ENCODE peak calls at places on chromosomes 11 and 22, in nine cellular contexts. N, F, X, D, P, Z, E, V and M are unnamed samples.

GRCh38 chr11:22304337-22304961 is 33.7 kb upstream of the SLC17A6 start:
- DNase-seq in N (peak), F (peak), X (peak), D (peak), P (peak), Z (peak), E (no peak), V (no peak), M (peak)

GRCh38 chr22:39530692-39531331 is 1.7 kb downstream of the RPS19BP1 start:
- DNase-seq in N (peak), F (no peak), X (peak), D (no peak), P (peak), Z (peak), E (no peak), V (no peak), M (peak)

GRCh38 chr11:93528757-93529639 is 14.2 kb downstream of the SMCO4 start:
- DNase-seq in N (no peak), F (no peak), X (no peak), D (no peak), P (peak), Z (no peak), E (no peak), V (no peak), M (no peak)

GRCh38 chr11:28086569-28086968 is 21.4 kb downstream of the KIF18A start:
- DNase-seq in N (no peak), F (no peak), X (no peak), D (no peak), P (peak), Z (no peak), E (no peak), V (no peak), M (no peak)

GRCh38 chr22:49971232-49972162 is 10.9 kb downstream of the PIM3 start:
- DNase-seq in N (peak), F (peak), X (peak), D (no peak), P (no peak), Z (no peak), E (no peak), V (peak), M (peak)

GRCh38 chr11:111762526-111762925 is 3.7 kb downstream of the PPP2R1B start:
- DNase-seq in N (no peak), F (no peak), X (no peak), D (no peak), P (no peak), Z (no peak), E (no peak), V (no peak), M (no peak)

GRCh38 chr11:34599406-34599901 is 21.4 kb upstream of the EHF start:
- DNase-seq in N (no peak), F (peak), X (peak), D (peak), P (peak), Z (peak), E (no peak), V (no peak), M (no peak)

GRCh38 chr22:23068832-23069385 is 1.4 kb upstream of the GNAZ start:
- DNase-seq in N (no peak), F (no peak), X (no peak), D (no peak), P (no peak), Z (no peak), E (no peak), V (no peak), M (no peak)

GRCh38 chr11:70772950-70773349 is 374.6 kb downstream of the CTTN start:
- DNase-seq in N (no peak), F (no peak), X (peak), D (no peak), P (no peak), Z (peak), E (no peak), V (no peak), M (no peak)

GRCh38 chr11:68457898-68458249 is 2.7 kb upstream of the PPP6R3 start:
- DNase-seq in N (no peak), F (no peak), X (no peak), D (no peak), P (no peak), Z (peak), E (no peak), V (no peak), M (no peak)

GRCh38 chr11:23903044-23903704 is 593.7 kb upstream of the LUZP2 start:
- DNase-seq in N (no peak), F (no peak), X (no peak), D (no peak), P (peak), Z (peak), E (no peak), V (no peak), M (no peak)

GRCh38 chr11:86743223-86744118 is 56.9 kb upstream of the PRSS23 start:
- DNase-seq in N (no peak), F (peak), X (peak), D (peak), P (peak), Z (peak), E (no peak), V (no peak), M (peak)

GRCh38 chr22:36252754-36253522 is at the start of gene APOL1:
- DNase-seq in N (no peak), F (no peak), X (peak), D (no peak), P (peak), Z (peak), E (peak), V (no peak), M (peak)

GRCh38 chr22:34429314-34429713 is 509.0 kb upstream of the LARGE1 start:
- DNase-seq in N (no peak), F (no peak), X (no peak), D (no peak), P (no peak), Z (no peak), E (no peak), V (no peak), M (peak)

GRCh38 chr22:30882974-30883533 is 85.5 kb downstream of the MORC2 start:
- DNase-seq in N (no peak), F (no peak), X (peak), D (no peak), P (no peak), Z (no peak), E (no peak), V (no peak), M (no peak)

GRCh38 chr11:65547446-65548125 is 10.6 kb downstream of the LTBP3 start:
- DNase-seq in N (no peak), F (no peak), X (no peak), D (no peak), P (no peak), Z (no peak), E (no peak), V (peak), M (no peak)

GRCh38 chr11:57567210-57567511 is 311 bp downstream of the UBE2L6 start:
- DNase-seq in N (no peak), F (no peak), X (no peak), D (no peak), P (peak), Z (no peak), E (no peak), V (no peak), M (no peak)

GRCh38 chr22:37843746-37844089 is 416 bp downstream of the ANKRD54 start:
- DNase-seq in N (peak), F (no peak), X (peak), D (no peak), P (no peak), Z (no peak), E (no peak), V (no peak), M (no peak)

GRCh38 chr22:37844904-37845334 is 785 bp upstream of the ANKRD54 start:
- DNase-seq in N (no peak), F (no peak), X (no peak), D (no peak), P (no peak), Z (no peak), E (no peak), V (no peak), M (no peak)

GRCh38 chr22:37846433-37846832 is 2.3 kb upstream of the ANKRD54 start:
- DNase-seq in N (no peak), F (no peak), X (no peak), D (no peak), P (no peak), Z (no peak), E (no peak), V (no peak), M (no peak)

GRCh38 chr22:37842015-37842793 is 1.9 kb downstream of the ANKRD54 start:
- DNase-seq in N (no peak), F (no peak), X (peak), D (no peak), P (no peak), Z (peak), E (no peak), V (no peak), M (peak)
- H3K4me3 ChIP-seq in N (no peak), F (no peak), X (peak), D (no peak), P (no peak), Z (peak), E (peak), V (no peak), M (no peak)

DNA sequence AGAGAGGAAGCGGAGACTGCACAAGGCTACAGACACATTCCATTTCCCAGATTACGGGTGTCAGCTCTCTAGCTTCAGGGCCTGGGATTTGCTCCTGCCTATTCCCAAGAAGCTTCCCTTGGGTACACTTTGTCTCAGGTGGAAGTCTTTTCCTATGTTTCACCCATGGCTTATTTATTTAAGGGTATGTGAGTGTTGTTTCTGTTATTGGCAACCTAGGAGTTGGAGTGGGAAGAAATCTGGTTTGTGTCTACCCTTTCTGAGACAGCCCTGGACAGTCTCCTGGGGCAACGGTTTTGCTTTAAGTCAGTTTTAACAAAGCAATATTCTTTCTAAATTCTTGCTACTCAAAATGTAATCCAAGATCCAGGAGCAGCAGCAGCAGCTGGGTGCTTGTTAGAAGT is 127.0 kb downstream of the MICAL2 start:
- DNase-seq in N (no peak), F (no peak), X (no peak), D (no peak), P (no peak), Z (no peak), E (no peak), V (no peak), M (no peak)
- TF ChIP-seq MAX in N (no peak), F (no peak), X (no peak), D (no peak), P (no peak), Z (no peak), E (no peak), V (no peak), M (no peak)

DNA sequence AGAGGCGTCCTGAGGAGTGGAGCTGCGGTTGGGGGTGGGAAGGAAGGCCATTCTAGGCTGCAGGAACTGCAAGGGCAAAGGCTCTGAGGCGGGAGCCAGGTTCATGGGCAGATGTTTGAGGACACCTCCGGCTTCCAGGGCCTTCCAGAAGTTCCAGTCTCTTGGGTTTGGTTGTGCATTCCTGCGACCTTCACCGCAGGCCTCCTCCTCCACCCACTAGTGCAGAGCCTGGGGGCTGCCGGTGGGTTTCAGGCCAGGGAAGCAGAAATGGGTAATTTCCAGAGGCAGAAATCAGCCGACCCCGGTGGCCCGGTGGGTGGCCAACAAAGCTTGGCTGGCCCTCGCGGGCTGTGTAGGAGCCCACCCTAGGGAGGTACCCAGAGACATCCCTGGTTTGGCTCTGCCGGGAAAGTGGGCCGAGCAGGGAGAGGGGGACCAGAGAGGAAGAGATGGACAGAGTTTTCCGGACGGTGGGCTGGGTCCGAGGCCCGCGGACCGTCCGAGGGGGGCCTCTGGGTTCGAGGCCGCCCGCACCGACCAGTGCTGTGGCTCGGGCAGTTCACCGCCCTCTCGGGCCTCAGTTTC is 388 bp upstream of the PHETA2 start:
- DNase-seq in N (no peak), F (no peak), X (no peak), D (no peak), P (no peak), Z (no peak), E (no peak), V (no peak), M (no peak)
- H3K4me3 ChIP-seq in N (no peak), F (no peak), X (no peak), D (no peak), P (peak), Z (no peak), E (peak), V (peak), M (no peak)

GRCh38 chr11:116225784-116226410 is 546.9 kb downstream of the BUD13 start:
- DNase-seq in N (no peak), F (no peak), X (no peak), D (no peak), P (no peak), Z (no peak), E (no peak), V (no peak), M (no peak)

GRCh38 chr11:116224889-116225200 is 547.9 kb downstream of the BUD13 start:
- DNase-seq in N (peak), F (no peak), X (no peak), D (no peak), P (no peak), Z (no peak), E (no peak), V (no peak), M (no peak)

GRCh38 chr11:116225236-116225635 is 547.6 kb downstream of the BUD13 start:
- DNase-seq in N (peak), F (no peak), X (no peak), D (no peak), P (no peak), Z (no peak), E (no peak), V (no peak), M (no peak)

GRCh38 chr11:116226731-116227130 is 546.1 kb downstream of the BUD13 start:
- DNase-seq in N (no peak), F (no peak), X (no peak), D (no peak), P (no peak), Z (no peak), E (no peak), V (no peak), M (no peak)

GRCh38 chr11:116224154-116224888 is 548.5 kb downstream of the BUD13 start:
- DNase-seq in N (peak), F (peak), X (peak), D (peak), P (peak), Z (peak), E (no peak), V (peak), M (peak)
- TF ChIP-seq MAX in N (no peak), F (no peak), X (no peak), D (no peak), P (no peak), Z (no peak), E (no peak), V (no peak), M (no peak)

GRCh38 chr11:107957109-107957588 is 28.9 kb downstream of the RAB39A start:
- DNase-seq in N (peak), F (no peak), X (no peak), D (no peak), P (no peak), Z (no peak), E (peak), V (no peak), M (no peak)
- H3K4me3 ChIP-seq in N (peak), F (no peak), X (no peak), D (no peak), P (no peak), Z (no peak), E (no peak), V (no peak), M (no peak)

GRCh38 chr11:119373059-119373875 is 8.2 kb downstream of the USP2 start:
- DNase-seq in N (no peak), F (no peak), X (no peak), D (no peak), P (no peak), Z (peak), E (no peak), V (no peak), M (no peak)
- TF ChIP-seq MAX in N (no peak), F (no peak), X (no peak), D (no peak), P (no peak), Z (no peak), E (no peak), V (no peak), M (no peak)

DNA sequence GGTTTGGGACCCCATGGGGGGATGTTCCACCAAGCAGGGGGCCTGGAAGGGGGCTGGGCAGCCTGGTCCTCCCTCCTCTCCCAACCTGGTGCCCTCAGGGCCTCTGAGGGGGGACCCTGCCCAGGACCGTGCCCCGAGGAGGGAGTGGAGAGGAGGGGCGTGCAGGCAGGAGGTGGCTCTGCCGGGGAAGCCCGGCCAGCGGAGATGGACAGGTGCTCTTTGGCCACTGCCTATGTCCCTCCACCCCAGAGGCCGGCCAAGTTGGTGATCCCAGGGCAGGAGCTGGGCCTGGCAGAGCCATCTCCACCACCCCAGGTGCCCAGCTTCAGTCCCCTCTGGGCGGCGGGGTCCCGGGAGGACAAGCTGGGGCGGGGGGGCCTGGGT is 2.4 kb downstream of the MUC2 start:
- DNase-seq in N (no peak), F (no peak), X (no peak), D (no peak), P (no peak), Z (no peak), E (no peak), V (no peak), M (no peak)
- H3K4me3 ChIP-seq in N (no peak), F (no peak), X (no peak), D (no peak), P (no peak), Z (no peak), E (no peak), V (no peak), M (no peak)

GRCh38 chr11:19536131-19536530 is 176.5 kb upstream of the NAV2 start:
- DNase-seq in N (no peak), F (no peak), X (no peak), D (no peak), P (no peak), Z (no peak), E (no peak), V (no peak), M (no peak)

GRCh38 chr11:19539861-19540260 is 172.8 kb upstream of the NAV2 start:
- DNase-seq in N (no peak), F (no peak), X (no peak), D (no peak), P (no peak), Z (no peak), E (no peak), V (no peak), M (no peak)

DNA sequence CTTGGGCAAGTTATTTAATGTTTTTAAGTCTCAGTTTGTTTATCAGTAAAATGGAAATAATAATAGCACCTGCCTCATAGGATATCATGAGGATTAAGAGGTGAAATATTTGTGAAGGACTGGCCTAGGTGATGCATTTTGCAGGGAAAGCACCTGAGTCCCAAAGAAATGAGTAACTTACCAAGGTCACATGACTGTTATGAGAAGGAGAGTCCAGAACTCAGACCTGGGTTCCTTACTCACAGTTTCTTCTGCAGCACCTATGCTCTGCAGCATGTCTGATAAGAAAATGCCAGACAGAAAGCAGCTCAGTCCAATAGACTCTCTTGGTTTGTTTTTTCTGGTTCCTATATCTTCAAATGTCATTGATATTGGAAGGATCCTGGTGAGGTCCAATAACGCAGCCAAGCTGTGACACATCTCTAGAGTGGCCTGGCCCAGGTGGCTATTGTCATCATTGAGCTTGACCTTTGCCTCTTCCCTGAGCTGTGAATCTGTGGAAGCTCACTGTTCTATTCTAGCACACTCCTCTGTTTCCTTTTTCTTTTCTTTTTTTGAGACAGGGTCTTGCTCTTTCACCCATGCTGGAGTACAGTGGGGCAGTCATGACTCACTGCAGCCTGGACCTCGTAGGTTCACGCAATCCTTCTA is 174.7 kb upstream of the NAV2 start:
- DNase-seq in N (no peak), F (no peak), X (no peak), D (no peak), P (no peak), Z (no peak), E (no peak), V (no peak), M (no peak)
- TF ChIP-seq MAX in N (no peak), F (no peak), X (no peak), D (no peak), P (no peak), Z (no peak), E (no peak), V (no peak), M (no peak)